ENCODE peak calls at places on chromosomes 6 and 20, in eight cellular contexts. One of them, this sample, is unnamed.

GRCh38 chr6:138592698-138593097 is 93.4 kb upstream of the NHSL1 start:
- DNase-seq in ACHN: no peak
- DNase-seq in RWPE1: no peak
- DNase-seq in mucosa of descending colon: no peak
- DNase-seq in NCI-H345: no peak
- DNase-seq in activated naive CD8-positive, alpha-beta T cell treated with anti-CD3 and anti-CD28 coated beads for 36 hours: no peak
- DNase-seq in HTR-8/SVneo: no peak
- DNase-seq in neural crest cell: no peak
- DNase-seq in this sample: no peak

GRCh38 chr20:33165416-33166055 is 2.4 kb upstream of the BPIFA2 start:
- DNase-seq in ACHN: no peak
- DNase-seq in RWPE1: no peak
- DNase-seq in mucosa of descending colon: no peak
- DNase-seq in NCI-H345: no peak
- DNase-seq in activated naive CD8-positive, alpha-beta T cell treated with anti-CD3 and anti-CD28 coated beads for 36 hours: no peak
- DNase-seq in HTR-8/SVneo: no peak
- DNase-seq in neural crest cell: no peak
- DNase-seq in this sample: no peak

GRCh38 chr6:122799140-122799539 is 10.1 kb downstream of the SMPDL3A start:
- DNase-seq in ACHN: no peak
- DNase-seq in RWPE1: no peak
- DNase-seq in mucosa of descending colon: no peak
- DNase-seq in NCI-H345: no peak
- DNase-seq in activated naive CD8-positive, alpha-beta T cell treated with anti-CD3 and anti-CD28 coated beads for 36 hours: no peak
- DNase-seq in HTR-8/SVneo: no peak
- DNase-seq in neural crest cell: no peak
- DNase-seq in this sample: no peak

GRCh38 chr6:4638641-4639040 is 137.6 kb upstream of the CDYL start:
- DNase-seq in ACHN: no peak
- DNase-seq in RWPE1: no peak
- DNase-seq in mucosa of descending colon: no peak
- DNase-seq in NCI-H345: no peak
- DNase-seq in activated naive CD8-positive, alpha-beta T cell treated with anti-CD3 and anti-CD28 coated beads for 36 hours: no peak
- DNase-seq in HTR-8/SVneo: no peak
- DNase-seq in neural crest cell: no peak
- DNase-seq in this sample: no peak

GRCh38 chr20:58065508-58066361 is 162.7 kb downstream of the ANKRD60 start:
- DNase-seq in ACHN: no peak
- DNase-seq in RWPE1: peak; percentile 68
- DNase-seq in mucosa of descending colon: no peak
- DNase-seq in NCI-H345: no peak
- DNase-seq in activated naive CD8-positive, alpha-beta T cell treated with anti-CD3 and anti-CD28 coated beads for 36 hours: no peak
- DNase-seq in HTR-8/SVneo: no peak
- DNase-seq in neural crest cell: no peak
- DNase-seq in this sample: no peak

GRCh38 chr6:49202923-49203322 is 260.1 kb downstream of the MMUT start:
- DNase-seq in ACHN: peak; percentile 4
- DNase-seq in RWPE1: no peak
- DNase-seq in mucosa of descending colon: no peak
- DNase-seq in NCI-H345: no peak
- DNase-seq in activated naive CD8-positive, alpha-beta T cell treated with anti-CD3 and anti-CD28 coated beads for 36 hours: no peak
- DNase-seq in HTR-8/SVneo: no peak
- DNase-seq in neural crest cell: no peak
- DNase-seq in this sample: no peak

GRCh38 chr6:158819213-158819976 is at the start of gene EZR:
- DNase-seq in ACHN: peak; percentile 87
- DNase-seq in RWPE1: peak; percentile 82
- DNase-seq in mucosa of descending colon: peak; percentile 89
- DNase-seq in NCI-H345: peak; percentile 91
- DNase-seq in activated naive CD8-positive, alpha-beta T cell treated with anti-CD3 and anti-CD28 coated beads for 36 hours: peak; percentile 87
- DNase-seq in HTR-8/SVneo: peak; percentile 78
- DNase-seq in neural crest cell: peak; percentile 50
- DNase-seq in this sample: no peak

GRCh38 chr6:29632789-29633531 is at the start of gene GABBR1:
- DNase-seq in ACHN: peak; percentile 88
- DNase-seq in RWPE1: peak; percentile 97
- DNase-seq in mucosa of descending colon: peak; percentile 85
- DNase-seq in NCI-H345: peak; percentile 93
- DNase-seq in activated naive CD8-positive, alpha-beta T cell treated with anti-CD3 and anti-CD28 coated beads for 36 hours: peak; percentile 77
- DNase-seq in HTR-8/SVneo: peak; percentile 93
- DNase-seq in neural crest cell: peak; percentile 78
- DNase-seq in this sample: peak; percentile 86

GRCh38 chr20:62366370-62367135 is 559 bp downstream of the LAMA5 start:
- DNase-seq in ACHN: no peak
- DNase-seq in RWPE1: peak; percentile 72
- DNase-seq in mucosa of descending colon: no peak
- DNase-seq in NCI-H345: peak; percentile 85
- DNase-seq in activated naive CD8-positive, alpha-beta T cell treated with anti-CD3 and anti-CD28 coated beads for 36 hours: no peak
- DNase-seq in HTR-8/SVneo: peak; percentile 85
- DNase-seq in neural crest cell: no peak
- DNase-seq in this sample: no peak

GRCh38 chr20:50438986-50439407 is 71.2 kb upstream of the PTPN1 start:
- DNase-seq in ACHN: peak; percentile 80
- DNase-seq in RWPE1: peak; percentile 97
- DNase-seq in mucosa of descending colon: no peak
- DNase-seq in NCI-H345: no peak
- DNase-seq in activated naive CD8-positive, alpha-beta T cell treated with anti-CD3 and anti-CD28 coated beads for 36 hours: no peak
- DNase-seq in HTR-8/SVneo: peak; percentile 85
- DNase-seq in neural crest cell: no peak
- DNase-seq in this sample: peak; percentile 4

GRCh38 chr20:10501377-10501776 is 66.3 kb downstream of the SLX4IP start:
- DNase-seq in ACHN: no peak
- DNase-seq in RWPE1: no peak
- DNase-seq in mucosa of descending colon: no peak
- DNase-seq in NCI-H345: no peak
- DNase-seq in activated naive CD8-positive, alpha-beta T cell treated with anti-CD3 and anti-CD28 coated beads for 36 hours: peak; percentile 7
- DNase-seq in HTR-8/SVneo: no peak
- DNase-seq in neural crest cell: no peak
- DNase-seq in this sample: no peak

This sample was measured in amniotic stem cell.